ENCODE peak calls at places on chromosome 20, in six cellular contexts. One of them, this sample, is unnamed.

GRCh38 chr20:1281279-1282057 is 15.4 kb downstream of the SNPH start:
- DNase-seq in IMR-90: no peak
- DNase-seq in HCT116: no peak
- DNase-seq in spleen: no peak
- DNase-seq in uterus: no peak
- DNase-seq in upper lobe of left lung: no peak
- DNase-seq in this sample: peak

GRCh38 chr20:60057123-60057865 is 99.1 kb downstream of the CDH26 start:
- DNase-seq in IMR-90: peak
- DNase-seq in HCT116: peak
- DNase-seq in spleen: peak
- DNase-seq in uterus: peak
- DNase-seq in upper lobe of left lung: no peak
- DNase-seq in this sample: peak

GRCh38 chr20:63134201-63134612 is 81.7 kb downstream of the YTHDF1 start:
- DNase-seq in IMR-90: no peak
- DNase-seq in HCT116: no peak
- DNase-seq in spleen: peak
- DNase-seq in uterus: no peak
- DNase-seq in upper lobe of left lung: peak
- DNase-seq in this sample: no peak

GRCh38 chr20:58623579-58624473 is 27.3 kb upstream of the STX16 start:
- DNase-seq in IMR-90: peak
- DNase-seq in HCT116: peak
- DNase-seq in spleen: peak
- DNase-seq in uterus: peak
- DNase-seq in upper lobe of left lung: peak
- DNase-seq in this sample: no peak

GRCh38 chr20:34083137-34083536 is 28.9 kb downstream of the EIF2S2 start:
- DNase-seq in IMR-90: peak
- DNase-seq in HCT116: no peak
- DNase-seq in spleen: no peak
- DNase-seq in uterus: peak
- DNase-seq in upper lobe of left lung: peak
- DNase-seq in this sample: peak

GRCh38 chr20:20184149-20184548 is 131.8 kb downstream of the CFAP61 start:
- DNase-seq in IMR-90: no peak
- DNase-seq in HCT116: no peak
- DNase-seq in spleen: no peak
- DNase-seq in uterus: no peak
- DNase-seq in upper lobe of left lung: no peak
- DNase-seq in this sample: no peak

GRCh38 chr20:59082077-59082740 is 39.6 kb upstream of the PRELID3B start:
- DNase-seq in IMR-90: peak
- DNase-seq in HCT116: peak
- DNase-seq in spleen: no peak
- DNase-seq in uterus: no peak
- DNase-seq in upper lobe of left lung: no peak
- DNase-seq in this sample: no peak

GRCh38 chr20:34581341-34582189 is 23.0 kb downstream of the MAP1LC3A start:
- DNase-seq in IMR-90: peak
- DNase-seq in HCT116: no peak
- DNase-seq in spleen: no peak
- DNase-seq in uterus: no peak
- DNase-seq in upper lobe of left lung: no peak
- DNase-seq in this sample: no peak

GRCh38 chr20:23205656-23206055 is 119.5 kb upstream of the CD93 start:
- DNase-seq in IMR-90: peak
- DNase-seq in HCT116: no peak
- DNase-seq in spleen: no peak
- DNase-seq in uterus: peak
- DNase-seq in upper lobe of left lung: peak
- DNase-seq in this sample: peak

GRCh38 chr20:8646026-8646425 is 422.9 kb upstream of the PLCB4 start:
- DNase-seq in IMR-90: peak
- DNase-seq in HCT116: no peak
- DNase-seq in spleen: no peak
- DNase-seq in uterus: no peak
- DNase-seq in upper lobe of left lung: no peak
- DNase-seq in this sample: no peak

GRCh38 chr20:63445075-63445734 is 27.2 kb downstream of the KCNQ2 start:
- DNase-seq in IMR-90: no peak
- DNase-seq in HCT116: no peak
- DNase-seq in spleen: no peak
- DNase-seq in uterus: no peak
- DNase-seq in upper lobe of left lung: peak
- DNase-seq in this sample: no peak

GRCh38 chr20:17972121-17972520 is 3.3 kb downstream of the MGME1 start:
- DNase-seq in IMR-90: peak
- DNase-seq in HCT116: no peak
- DNase-seq in spleen: no peak
- DNase-seq in uterus: no peak
- DNase-seq in upper lobe of left lung: no peak
- DNase-seq in this sample: no peak

GRCh38 chr20:59596690-59597089 is 7.7 kb upstream of the PHACTR3 start:
- DNase-seq in IMR-90: no peak
- DNase-seq in HCT116: no peak
- DNase-seq in spleen: no peak
- DNase-seq in uterus: no peak
- DNase-seq in upper lobe of left lung: no peak
- DNase-seq in this sample: no peak

GRCh38 chr20:50182336-50182735 is 8.3 kb upstream of the CEBPB start:
- DNase-seq in IMR-90: no peak
- DNase-seq in HCT116: no peak
- DNase-seq in spleen: no peak
- DNase-seq in uterus: no peak
- DNase-seq in upper lobe of left lung: no peak
- DNase-seq in this sample: no peak

GRCh38 chr20:9594284-9594875 is 80.0 kb downstream of the LAMP5 start:
- DNase-seq in IMR-90: no peak
- DNase-seq in HCT116: no peak
- DNase-seq in spleen: no peak
- DNase-seq in uterus: no peak
- DNase-seq in upper lobe of left lung: no peak
- DNase-seq in this sample: no peak

GRCh38 chr20:47949230-47949629 is 163.9 kb upstream of the SULF2 start:
- DNase-seq in IMR-90: no peak
- DNase-seq in HCT116: no peak
- DNase-seq in spleen: no peak
- DNase-seq in uterus: no peak
- DNase-seq in upper lobe of left lung: no peak
- DNase-seq in this sample: no peak

GRCh38 chr20:18679020-18679419 is 91.2 kb downstream of the DTD1 start:
- DNase-seq in IMR-90: peak
- DNase-seq in HCT116: no peak
- DNase-seq in spleen: no peak
- DNase-seq in uterus: no peak
- DNase-seq in upper lobe of left lung: no peak
- DNase-seq in this sample: no peak

GRCh38 chr20:56187791-56188190 is 60.7 kb upstream of the MC3R start:
- DNase-seq in IMR-90: no peak
- DNase-seq in HCT116: no peak
- DNase-seq in spleen: no peak
- DNase-seq in uterus: no peak
- DNase-seq in upper lobe of left lung: no peak
- DNase-seq in this sample: peak

GRCh38 chr20:760751-761417 is 7.4 kb downstream of the SLC52A3 start:
- DNase-seq in IMR-90: no peak
- DNase-seq in HCT116: peak
- DNase-seq in spleen: no peak
- DNase-seq in uterus: no peak
- DNase-seq in upper lobe of left lung: peak
- DNase-seq in this sample: no peak

GRCh38 chr20:58446938-58447265 is 57.9 kb downstream of the VAPB start:
- DNase-seq in IMR-90: no peak
- DNase-seq in HCT116: no peak
- DNase-seq in spleen: no peak
- DNase-seq in uterus: no peak
- DNase-seq in upper lobe of left lung: no peak
- DNase-seq in this sample: no peak

GRCh38 chr20:9359561-9360308 is 154.7 kb upstream of the LAMP5 start:
- DNase-seq in IMR-90: peak
- DNase-seq in HCT116: peak
- DNase-seq in spleen: no peak
- DNase-seq in uterus: peak
- DNase-seq in upper lobe of left lung: peak
- DNase-seq in this sample: no peak

GRCh38 chr20:8757146-8757545 is 311.7 kb upstream of the PLCB4 start:
- DNase-seq in IMR-90: peak
- DNase-seq in HCT116: no peak
- DNase-seq in spleen: no peak
- DNase-seq in uterus: no peak
- DNase-seq in upper lobe of left lung: no peak
- DNase-seq in this sample: no peak

GRCh38 chr20:17543531-17543961 is 12.4 kb upstream of the BFSP1 start:
- DNase-seq in IMR-90: peak
- DNase-seq in HCT116: no peak
- DNase-seq in spleen: no peak
- DNase-seq in uterus: no peak
- DNase-seq in upper lobe of left lung: no peak
- DNase-seq in this sample: no peak

GRCh38 chr20:53757472-53757913 is 163.9 kb upstream of the ZNF217 start:
- DNase-seq in IMR-90: no peak
- DNase-seq in HCT116: no peak
- DNase-seq in spleen: no peak
- DNase-seq in uterus: no peak
- DNase-seq in upper lobe of left lung: no peak
- DNase-seq in this sample: no peak

GRCh38 chr20:18511566-18511965 is 3.8 kb downstream of the SEC23B start:
- DNase-seq in IMR-90: no peak
- DNase-seq in HCT116: no peak
- DNase-seq in spleen: no peak
- DNase-seq in uterus: no peak
- DNase-seq in upper lobe of left lung: no peak
- DNase-seq in this sample: no peak

GRCh38 chr20:58004900-58005299 is 223.6 kb downstream of the ANKRD60 start:
- DNase-seq in IMR-90: no peak
- DNase-seq in HCT116: no peak
- DNase-seq in spleen: peak
- DNase-seq in uterus: no peak
- DNase-seq in upper lobe of left lung: no peak
- DNase-seq in this sample: no peak

GRCh38 chr20:36460648-36461599 is 80.4 kb upstream of the MYL9 start:
- DNase-seq in IMR-90: peak
- DNase-seq in HCT116: peak
- DNase-seq in spleen: peak
- DNase-seq in uterus: peak
- DNase-seq in upper lobe of left lung: peak
- DNase-seq in this sample: peak

GRCh38 chr20:57620999-57621398 is 773 bp upstream of the ZBP1 start:
- DNase-seq in IMR-90: no peak
- DNase-seq in HCT116: no peak
- DNase-seq in spleen: peak
- DNase-seq in uterus: no peak
- DNase-seq in upper lobe of left lung: peak
- DNase-seq in this sample: no peak

GRCh38 chr20:8246701-8247100 is 114.6 kb downstream of the PLCB1 start:
- DNase-seq in IMR-90: no peak
- DNase-seq in HCT116: no peak
- DNase-seq in spleen: no peak
- DNase-seq in uterus: no peak
- DNase-seq in upper lobe of left lung: no peak
- DNase-seq in this sample: no peak

GRCh38 chr20:59932616-59933295 is 681 bp downstream of the SYCP2 start:
- DNase-seq in IMR-90: no peak
- DNase-seq in HCT116: no peak
- DNase-seq in spleen: peak
- DNase-seq in uterus: no peak
- DNase-seq in upper lobe of left lung: peak
- DNase-seq in this sample: no peak

GRCh38 chr20:59966428-59966827 is 8.2 kb downstream of the CDH26 start:
- DNase-seq in IMR-90: no peak
- DNase-seq in HCT116: no peak
- DNase-seq in spleen: no peak
- DNase-seq in uterus: no peak
- DNase-seq in upper lobe of left lung: no peak
- DNase-seq in this sample: no peak

GRCh38 chr20:32462900-32463641 is 104.9 kb downstream of the ASXL1 start:
- DNase-seq in IMR-90: no peak
- DNase-seq in HCT116: no peak
- DNase-seq in spleen: peak
- DNase-seq in uterus: no peak
- DNase-seq in upper lobe of left lung: no peak
- DNase-seq in this sample: no peak
- TF ChIP-seq POLR2A in IMR-90: no peak
- TF ChIP-seq POLR2A in HCT116: no peak
- TF ChIP-seq POLR2A in spleen: no peak
- TF ChIP-seq POLR2A in uterus: no peak
- TF ChIP-seq POLR2A in upper lobe of left lung: no peak
- TF ChIP-seq POLR2A in this sample: no peak

GRCh38 chr20:52631469-52631868 is 340.7 kb upstream of the TSHZ2 start:
- DNase-seq in IMR-90: no peak
- DNase-seq in HCT116: no peak
- DNase-seq in spleen: no peak
- DNase-seq in uterus: no peak
- DNase-seq in upper lobe of left lung: no peak
- DNase-seq in this sample: no peak
- TF ChIP-seq POLR2A in IMR-90: no peak
- TF ChIP-seq POLR2A in HCT116: no peak
- TF ChIP-seq POLR2A in spleen: no peak
- TF ChIP-seq POLR2A in uterus: no peak
- TF ChIP-seq POLR2A in upper lobe of left lung: no peak
- TF ChIP-seq POLR2A in this sample: no peak

DNA sequence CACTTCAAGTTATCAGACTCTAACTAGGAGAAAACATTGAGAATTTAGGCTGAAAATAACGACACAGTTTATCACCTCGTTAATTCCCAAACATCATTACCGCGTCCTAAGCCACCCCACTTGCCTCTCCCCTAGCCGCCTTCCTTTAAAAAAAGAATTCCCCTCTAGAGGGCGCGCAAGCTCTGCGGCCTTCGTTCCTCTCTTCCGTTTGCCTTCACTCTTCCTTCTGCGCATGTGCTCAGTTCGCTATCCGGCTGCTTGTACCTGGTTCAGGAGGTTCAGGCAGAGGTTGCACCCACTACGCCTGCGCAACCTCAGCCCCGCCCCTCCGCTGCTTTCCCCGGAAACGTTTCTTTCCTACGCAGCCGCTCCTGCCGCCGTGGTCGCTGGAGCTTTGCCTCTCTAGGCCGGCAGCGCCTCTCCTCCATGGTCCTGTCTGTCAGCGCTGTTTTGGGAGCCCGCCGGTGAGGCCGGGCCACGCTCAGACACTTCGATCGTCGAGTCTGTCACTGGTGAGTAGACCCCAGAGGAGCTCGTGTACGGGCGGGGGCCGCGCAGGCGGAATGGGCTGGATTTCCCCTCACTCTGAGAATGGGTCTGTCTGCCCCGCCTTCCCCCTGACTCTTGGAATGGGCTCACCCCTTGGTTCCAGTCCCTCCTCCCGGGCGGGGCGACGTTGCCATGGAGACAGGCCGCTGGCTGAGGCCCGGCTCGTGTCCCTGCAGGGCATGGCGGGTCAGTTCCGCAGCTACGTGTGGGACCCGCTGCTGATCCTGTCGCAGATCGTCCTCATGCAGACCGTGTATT is at the start of gene SYS1:
- DNase-seq in IMR-90: peak
- DNase-seq in HCT116: peak
- DNase-seq in spleen: peak
- DNase-seq in uterus: peak
- DNase-seq in upper lobe of left lung: peak
- DNase-seq in this sample: peak
- TF ChIP-seq POLR2A in IMR-90: peak
- TF ChIP-seq POLR2A in HCT116: peak
- TF ChIP-seq POLR2A in spleen: peak
- TF ChIP-seq POLR2A in uterus: peak
- TF ChIP-seq POLR2A in upper lobe of left lung: peak
- TF ChIP-seq POLR2A in this sample: no peak

GRCh38 chr20:61525781-61526431 is 273.8 kb downstream of the CDH4 start:
- DNase-seq in IMR-90: peak
- DNase-seq in HCT116: no peak
- DNase-seq in spleen: no peak
- DNase-seq in uterus: no peak
- DNase-seq in upper lobe of left lung: no peak
- DNase-seq in this sample: no peak
- TF ChIP-seq POLR2A in IMR-90: no peak
- TF ChIP-seq POLR2A in HCT116: no peak
- TF ChIP-seq POLR2A in spleen: no peak
- TF ChIP-seq POLR2A in uterus: no peak
- TF ChIP-seq POLR2A in upper lobe of left lung: no peak
- TF ChIP-seq POLR2A in this sample: no peak

This sample was measured in lower leg skin.